ENCODE peak calls at places on chromosomes 4 and X, in five cellular contexts. I is GM12878, X is PC-3, L is GM23248, R is MM.1S. A is an unnamed sample.

GRCh38 chr4:168451744-168452394 is 28.4 kb downstream of the DDX60L start:
- DNase-seq in I (no peak), X (peak; percentile 84), L (peak; percentile 53), R (no peak), A (no peak)

GRCh38 chr4:83251074-83251835 is 33.3 kb downstream of the COQ2 start:
- DNase-seq in I (no peak), X (no peak), L (no peak), R (no peak), A (no peak)

GRCh38 chrX:102787283-102787682 is 66.7 kb downstream of the GPRASP3 start:
- DNase-seq in I (no peak), X (no peak), L (no peak), R (no peak), A (no peak)

GRCh38 chrX:96372313-96373046 is 312.2 kb upstream of the DIAPH2 start:
- DNase-seq in I (no peak), X (peak; percentile 75), L (peak; percentile 66), R (peak; percentile 59), A (no peak)

GRCh38 chrX:68186552-68187262 is 246.6 kb downstream of the OPHN1 start:
- DNase-seq in I (no peak), X (peak; percentile 69), L (peak; percentile 30), R (no peak), A (no peak)

GRCh38 chr4:185232370-185232769 is 23.0 kb downstream of the SNX25 start:
- DNase-seq in I (no peak), X (peak; percentile 13), L (peak; percentile 50), R (no peak), A (no peak)

GRCh38 chr4:179662522-179662921 is 2220.3 kb upstream of the AGA start:
- DNase-seq in I (no peak), X (no peak), L (no peak), R (no peak), A (no peak)

GRCh38 chr4:9703391-9703790 is 78.0 kb upstream of the DRD5 start:
- DNase-seq in I (peak; percentile 5), X (peak; percentile 57), L (peak; percentile 43), R (peak; percentile 85), A (peak; percentile 76)

GRCh38 chr4:8050180-8050554 is 108.4 kb downstream of the ABLIM2 start:
- DNase-seq in I (no peak), X (no peak), L (no peak), R (no peak), A (no peak)

GRCh38 chr4:164509951-164510350 is 244.0 kb upstream of the SMIM31 start:
- DNase-seq in I (no peak), X (peak; percentile 35), L (no peak), R (no peak), A (no peak)

DNA sequence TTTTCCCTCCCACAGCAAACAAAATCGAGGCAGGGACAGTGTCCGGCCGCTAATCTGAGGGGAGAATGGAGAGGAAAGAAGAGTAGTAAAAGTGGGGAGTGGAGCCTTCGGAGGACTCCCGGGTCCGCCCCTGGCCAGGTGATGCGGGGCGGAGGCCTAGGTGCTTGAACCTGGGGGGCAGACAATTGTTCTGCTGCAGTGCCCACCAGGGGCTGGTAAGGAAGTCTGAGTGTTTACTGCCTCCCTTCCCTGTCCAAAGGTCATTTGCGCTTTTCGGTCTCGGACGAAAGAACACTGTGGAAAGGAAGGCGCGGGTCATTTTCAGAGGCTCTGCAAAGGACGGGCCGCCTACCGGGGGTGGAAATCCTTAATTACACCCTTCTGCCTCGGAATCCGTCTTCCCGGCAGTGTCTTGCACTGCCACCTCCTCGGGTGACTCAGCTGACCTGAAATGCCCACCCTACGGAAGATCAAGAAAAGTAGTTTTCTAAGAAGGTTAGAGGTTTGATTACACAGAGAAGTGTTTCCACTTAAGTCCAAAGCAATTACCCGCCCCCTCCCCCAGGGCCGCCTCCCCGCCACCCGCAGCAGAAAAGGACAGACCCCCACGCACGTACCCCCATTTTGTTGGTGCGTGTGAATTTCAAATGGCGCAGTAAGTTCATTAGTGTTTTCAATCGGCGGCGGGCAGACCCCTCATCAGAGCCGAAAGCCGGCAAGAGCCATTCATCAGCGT is 99.9 kb upstream of the TENM3 start:
- DNase-seq in I (no peak), X (no peak), L (peak; percentile 22), R (no peak), A (no peak)
- TF ChIP-seq EZH2 in I (no peak), X (no peak), L (peak; percentile 92), R (no peak), A (no peak)

DNA sequence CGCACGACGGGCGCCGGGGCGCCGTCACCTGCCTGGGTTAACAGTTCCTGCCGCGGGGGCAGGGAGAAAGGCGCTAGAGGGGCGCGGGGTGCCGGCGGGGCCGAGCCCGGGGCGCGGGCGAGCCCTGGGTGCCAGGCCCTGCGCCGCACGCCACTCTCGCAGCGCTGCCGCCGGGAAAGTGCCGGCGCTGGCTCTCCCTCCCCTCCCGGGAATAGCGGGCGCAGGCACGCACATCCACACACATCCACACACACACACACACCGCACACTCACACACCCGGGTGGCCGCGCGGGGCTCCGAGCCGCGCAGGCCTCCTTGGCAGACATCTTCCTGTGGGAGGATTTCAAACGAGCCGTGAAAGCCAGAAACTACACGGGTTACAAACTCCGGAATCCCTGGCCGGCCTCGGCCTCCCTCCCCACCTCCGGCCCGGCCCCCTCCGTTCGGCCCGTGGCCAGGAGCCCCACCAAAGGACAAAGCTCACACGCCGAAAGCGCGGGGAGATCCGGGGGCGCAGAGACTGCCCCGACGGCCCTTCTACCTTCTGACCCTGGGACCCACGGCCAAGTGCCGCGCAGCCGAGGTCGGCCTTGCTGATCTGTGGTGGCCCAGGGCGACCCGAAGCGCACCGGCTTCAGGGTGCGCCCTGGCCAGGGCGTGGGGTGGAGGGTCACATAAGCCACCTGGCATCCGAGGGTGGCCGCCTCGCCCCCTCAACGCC is 92.3 kb downstream of the BCOR start:
- DNase-seq in I (no peak), X (no peak), L (no peak), R (no peak), A (no peak)
- TF ChIP-seq EZH2 in I (no peak), X (no peak), L (no peak), R (no peak), A (no peak)

GRCh38 chr4:42151568-42152506 is 618 bp downstream of the BEND4 start:
- DNase-seq in I (no peak), X (no peak), L (peak; percentile 13), R (peak; percentile 83), A (no peak)
- TF ChIP-seq EZH2 in I (no peak), X (peak; percentile 51), L (no peak), R (no peak), A (no peak)

DNA sequence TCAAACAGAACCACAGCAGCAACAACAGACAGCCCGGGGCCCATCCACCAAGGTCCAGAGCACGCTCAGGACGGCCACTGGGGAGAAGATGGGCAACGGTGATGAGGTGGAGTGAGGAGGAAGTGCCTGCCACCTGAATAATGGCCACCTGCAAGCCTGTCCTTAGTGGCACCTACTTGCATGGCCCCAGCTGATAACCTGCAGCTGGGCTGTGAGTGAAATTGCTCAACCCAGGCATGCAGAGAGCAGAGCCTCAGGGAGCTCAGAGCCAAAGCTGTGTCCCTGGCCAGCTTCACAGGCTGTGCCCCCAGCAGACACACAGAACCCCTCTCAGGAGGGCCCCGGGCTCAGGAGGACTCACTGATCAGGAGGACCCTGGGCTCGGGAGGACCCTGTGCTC is 102.4 kb upstream of the ADRA2C start:
- DNase-seq in I (no peak), X (no peak), L (no peak), R (no peak), A (no peak)
- TF ChIP-seq EZH2 in I (no peak), X (no peak), L (no peak), R (no peak), A (no peak)

DNA sequence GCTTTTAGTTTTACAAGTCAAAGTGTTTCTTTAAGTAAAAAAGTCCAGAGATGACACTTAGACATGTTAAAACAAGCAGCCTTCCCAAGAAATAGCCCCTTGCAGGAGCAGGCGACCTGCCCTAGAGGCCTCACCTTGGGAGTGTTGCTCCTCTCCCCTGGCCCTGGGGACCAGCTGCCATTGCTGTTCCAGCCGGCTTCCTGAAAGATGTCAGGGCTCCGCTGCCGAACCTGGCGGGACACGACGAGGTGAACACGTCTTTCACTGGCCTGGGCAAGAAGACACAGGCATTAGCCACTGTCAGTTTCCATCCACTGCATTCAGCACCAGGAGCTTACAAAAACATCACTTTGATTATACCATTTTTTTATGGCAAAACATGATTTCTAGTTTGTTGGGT is 104.1 kb downstream of the FIP1L1 start:
- DNase-seq in I (no peak), X (no peak), L (no peak), R (no peak), A (no peak)
- TF ChIP-seq EZH2 in I (no peak), X (no peak), L (no peak), R (no peak), A (no peak)

DNA sequence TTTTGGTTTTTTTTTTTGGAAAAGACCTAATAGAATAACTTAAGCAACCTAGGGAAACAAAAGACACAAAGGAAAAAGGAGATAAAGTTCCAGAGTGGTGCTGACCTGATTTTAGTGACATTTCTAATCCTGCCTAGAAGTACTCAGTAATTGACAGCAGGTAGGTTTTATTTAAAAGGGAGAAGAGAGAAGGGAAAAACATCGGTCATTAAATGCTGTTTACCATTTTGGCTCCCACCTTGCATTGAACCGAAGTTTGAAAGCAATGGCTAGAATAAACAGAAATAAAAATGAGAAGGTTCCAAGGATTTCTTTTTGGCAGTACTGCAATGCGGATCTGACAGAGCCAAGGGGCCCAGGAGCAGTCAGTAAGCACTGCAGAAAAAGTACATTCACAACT is 115.8 kb upstream of the MAOA start:
- DNase-seq in I (no peak), X (no peak), L (no peak), R (no peak), A (no peak)
- TF ChIP-seq EZH2 in I (no peak), X (no peak), L (no peak), R (no peak), A (no peak)

GRCh38 chr4:95547708-95548471 is 883 bp downstream of the UNC5C start:
- DNase-seq in I (no peak), X (peak; percentile 18), L (peak; percentile 26), R (no peak), A (no peak)

GRCh38 chr4:95545526-95545925 is 3.2 kb downstream of the UNC5C start:
- DNase-seq in I (no peak), X (no peak), L (no peak), R (no peak), A (no peak)

GRCh38 chr4:95546236-95546635 is 2.5 kb downstream of the UNC5C start:
- DNase-seq in I (no peak), X (no peak), L (no peak), R (no peak), A (no peak)

GRCh38 chr4:95548738-95549245 is at the start of gene UNC5C:
- DNase-seq in I (no peak), X (no peak), L (peak; percentile 16), R (no peak), A (no peak)

GRCh38 chr4:95546866-95547707 is 1.7 kb downstream of the UNC5C start:
- DNase-seq in I (no peak), X (no peak), L (peak; percentile 3), R (no peak), A (no peak)
- TF ChIP-seq EZH2 in I (no peak), X (no peak), L (no peak), R (no peak), A (no peak)

GRCh38 chr4:123505457-123506310 is 109.1 kb downstream of the SPRY1 start:
- DNase-seq in I (no peak), X (peak; percentile 41), L (peak; percentile 60), R (no peak), A (no peak)
- TF ChIP-seq EZH2 in I (no peak), X (no peak), L (no peak), R (no peak), A (no peak)

GRCh38 chr4:95549246-95550138 is 719 bp upstream of the UNC5C start:
- DNase-seq in I (peak; percentile 38), X (no peak), L (peak; percentile 19), R (no peak), A (no peak)
- TF ChIP-seq EZH2 in I (no peak), X (no peak), L (peak; percentile 16), R (no peak), A (no peak)

A was measured in DND-41.